ENCODE peak calls at places on chromosomes 5 and 9, in four cellular contexts. One of them, this sample, is unnamed.

GRCh38 chr9:133306242-133307194 is 29.5 kb downstream of the SURF6 start:
- DNase-seq in left ventricle myocardium inferior: no peak
- DNase-seq in activated gamma-delta T cell treated with anti-CD3 and anti-CD28 coated beads, Interleukin-2, amount 50 U/mL, for 16 hours: no peak
- DNase-seq in stimulated activated CD8-positive, alpha-beta memory T cell treated with anti-CD3 and anti-CD28 coated beads, Interleukin-12 subunit alpha, Interleukin-12 subunit beta, amount 100 ng/mL, for 1 hour: no peak
- DNase-seq in this sample: no peak

GRCh38 chr9:113578877-113579269 is 115.3 kb downstream of the RGS3 start:
- DNase-seq in left ventricle myocardium inferior: peak
- DNase-seq in activated gamma-delta T cell treated with anti-CD3 and anti-CD28 coated beads, Interleukin-2, amount 50 U/mL, for 16 hours: peak
- DNase-seq in stimulated activated CD8-positive, alpha-beta memory T cell treated with anti-CD3 and anti-CD28 coated beads, Interleukin-12 subunit alpha, Interleukin-12 subunit beta, amount 100 ng/mL, for 1 hour: peak
- DNase-seq in this sample: no peak

GRCh38 chr9:17531642-17532254 is 47.1 kb upstream of the SH3GL2 start:
- DNase-seq in left ventricle myocardium inferior: no peak
- DNase-seq in activated gamma-delta T cell treated with anti-CD3 and anti-CD28 coated beads, Interleukin-2, amount 50 U/mL, for 16 hours: no peak
- DNase-seq in stimulated activated CD8-positive, alpha-beta memory T cell treated with anti-CD3 and anti-CD28 coated beads, Interleukin-12 subunit alpha, Interleukin-12 subunit beta, amount 100 ng/mL, for 1 hour: no peak
- DNase-seq in this sample: no peak

GRCh38 chr5:150559088-150559487 is 51.2 kb downstream of the NDST1 start:
- DNase-seq in left ventricle myocardium inferior: no peak
- DNase-seq in activated gamma-delta T cell treated with anti-CD3 and anti-CD28 coated beads, Interleukin-2, amount 50 U/mL, for 16 hours: no peak
- DNase-seq in stimulated activated CD8-positive, alpha-beta memory T cell treated with anti-CD3 and anti-CD28 coated beads, Interleukin-12 subunit alpha, Interleukin-12 subunit beta, amount 100 ng/mL, for 1 hour: no peak
- DNase-seq in this sample: no peak

GRCh38 chr9:128595471-128595870 is 43.1 kb downstream of the SPTAN1 start:
- DNase-seq in left ventricle myocardium inferior: no peak
- DNase-seq in activated gamma-delta T cell treated with anti-CD3 and anti-CD28 coated beads, Interleukin-2, amount 50 U/mL, for 16 hours: no peak
- DNase-seq in stimulated activated CD8-positive, alpha-beta memory T cell treated with anti-CD3 and anti-CD28 coated beads, Interleukin-12 subunit alpha, Interleukin-12 subunit beta, amount 100 ng/mL, for 1 hour: no peak
- DNase-seq in this sample: peak

GRCh38 chr5:144139586-144139985 is 30.9 kb downstream of the YIPF5 start:
- DNase-seq in left ventricle myocardium inferior: no peak
- DNase-seq in activated gamma-delta T cell treated with anti-CD3 and anti-CD28 coated beads, Interleukin-2, amount 50 U/mL, for 16 hours: no peak
- DNase-seq in stimulated activated CD8-positive, alpha-beta memory T cell treated with anti-CD3 and anti-CD28 coated beads, Interleukin-12 subunit alpha, Interleukin-12 subunit beta, amount 100 ng/mL, for 1 hour: no peak
- DNase-seq in this sample: no peak

GRCh38 chr5:126096442-126096841 is 326.8 kb upstream of the GRAMD2B start:
- DNase-seq in left ventricle myocardium inferior: no peak
- DNase-seq in activated gamma-delta T cell treated with anti-CD3 and anti-CD28 coated beads, Interleukin-2, amount 50 U/mL, for 16 hours: no peak
- DNase-seq in stimulated activated CD8-positive, alpha-beta memory T cell treated with anti-CD3 and anti-CD28 coated beads, Interleukin-12 subunit alpha, Interleukin-12 subunit beta, amount 100 ng/mL, for 1 hour: no peak
- DNase-seq in this sample: no peak

GRCh38 chr5:81544351-81545001 is 150.5 kb upstream of the ACOT12 start:
- DNase-seq in left ventricle myocardium inferior: no peak
- DNase-seq in activated gamma-delta T cell treated with anti-CD3 and anti-CD28 coated beads, Interleukin-2, amount 50 U/mL, for 16 hours: no peak
- DNase-seq in stimulated activated CD8-positive, alpha-beta memory T cell treated with anti-CD3 and anti-CD28 coated beads, Interleukin-12 subunit alpha, Interleukin-12 subunit beta, amount 100 ng/mL, for 1 hour: no peak
- DNase-seq in this sample: no peak

GRCh38 chr5:72811849-72812248 is 4.6 kb upstream of the TNPO1 start:
- DNase-seq in left ventricle myocardium inferior: no peak
- DNase-seq in activated gamma-delta T cell treated with anti-CD3 and anti-CD28 coated beads, Interleukin-2, amount 50 U/mL, for 16 hours: no peak
- DNase-seq in stimulated activated CD8-positive, alpha-beta memory T cell treated with anti-CD3 and anti-CD28 coated beads, Interleukin-12 subunit alpha, Interleukin-12 subunit beta, amount 100 ng/mL, for 1 hour: no peak
- DNase-seq in this sample: no peak

GRCh38 chr9:119412399-119412798 is 43.2 kb upstream of the BRINP1 start:
- DNase-seq in left ventricle myocardium inferior: no peak
- DNase-seq in activated gamma-delta T cell treated with anti-CD3 and anti-CD28 coated beads, Interleukin-2, amount 50 U/mL, for 16 hours: no peak
- DNase-seq in stimulated activated CD8-positive, alpha-beta memory T cell treated with anti-CD3 and anti-CD28 coated beads, Interleukin-12 subunit alpha, Interleukin-12 subunit beta, amount 100 ng/mL, for 1 hour: no peak
- DNase-seq in this sample: no peak

GRCh38 chr5:150479416-150479815 is 28.5 kb upstream of the NDST1 start:
- DNase-seq in left ventricle myocardium inferior: no peak
- DNase-seq in activated gamma-delta T cell treated with anti-CD3 and anti-CD28 coated beads, Interleukin-2, amount 50 U/mL, for 16 hours: no peak
- DNase-seq in stimulated activated CD8-positive, alpha-beta memory T cell treated with anti-CD3 and anti-CD28 coated beads, Interleukin-12 subunit alpha, Interleukin-12 subunit beta, amount 100 ng/mL, for 1 hour: no peak
- DNase-seq in this sample: no peak

GRCh38 chr5:180070726-180071417 is 687 bp downstream of the RNF130 start:
- DNase-seq in left ventricle myocardium inferior: peak
- DNase-seq in activated gamma-delta T cell treated with anti-CD3 and anti-CD28 coated beads, Interleukin-2, amount 50 U/mL, for 16 hours: no peak
- DNase-seq in stimulated activated CD8-positive, alpha-beta memory T cell treated with anti-CD3 and anti-CD28 coated beads, Interleukin-12 subunit alpha, Interleukin-12 subunit beta, amount 100 ng/mL, for 1 hour: no peak
- DNase-seq in this sample: peak

GRCh38 chr9:90999425-91000397 is 198.1 kb downstream of the SYK start:
- DNase-seq in left ventricle myocardium inferior: no peak
- DNase-seq in activated gamma-delta T cell treated with anti-CD3 and anti-CD28 coated beads, Interleukin-2, amount 50 U/mL, for 16 hours: no peak
- DNase-seq in stimulated activated CD8-positive, alpha-beta memory T cell treated with anti-CD3 and anti-CD28 coated beads, Interleukin-12 subunit alpha, Interleukin-12 subunit beta, amount 100 ng/mL, for 1 hour: no peak
- DNase-seq in this sample: no peak

GRCh38 chr5:112784726-112785125 is 47.0 kb downstream of the APC start:
- DNase-seq in left ventricle myocardium inferior: no peak
- DNase-seq in activated gamma-delta T cell treated with anti-CD3 and anti-CD28 coated beads, Interleukin-2, amount 50 U/mL, for 16 hours: no peak
- DNase-seq in stimulated activated CD8-positive, alpha-beta memory T cell treated with anti-CD3 and anti-CD28 coated beads, Interleukin-12 subunit alpha, Interleukin-12 subunit beta, amount 100 ng/mL, for 1 hour: no peak
- DNase-seq in this sample: no peak

GRCh38 chr9:135590486-135591079 is 29.0 kb downstream of the PAEP start:
- DNase-seq in left ventricle myocardium inferior: no peak
- DNase-seq in activated gamma-delta T cell treated with anti-CD3 and anti-CD28 coated beads, Interleukin-2, amount 50 U/mL, for 16 hours: no peak
- DNase-seq in stimulated activated CD8-positive, alpha-beta memory T cell treated with anti-CD3 and anti-CD28 coated beads, Interleukin-12 subunit alpha, Interleukin-12 subunit beta, amount 100 ng/mL, for 1 hour: no peak
- DNase-seq in this sample: no peak

GRCh38 chr5:176535101-176535654 is 2.0 kb downstream of the RNF44 start:
- DNase-seq in left ventricle myocardium inferior: no peak
- DNase-seq in activated gamma-delta T cell treated with anti-CD3 and anti-CD28 coated beads, Interleukin-2, amount 50 U/mL, for 16 hours: no peak
- DNase-seq in stimulated activated CD8-positive, alpha-beta memory T cell treated with anti-CD3 and anti-CD28 coated beads, Interleukin-12 subunit alpha, Interleukin-12 subunit beta, amount 100 ng/mL, for 1 hour: no peak
- DNase-seq in this sample: no peak

GRCh38 chr5:136014049-136014516 is 14.7 kb upstream of the TGFBI start:
- DNase-seq in left ventricle myocardium inferior: no peak
- DNase-seq in activated gamma-delta T cell treated with anti-CD3 and anti-CD28 coated beads, Interleukin-2, amount 50 U/mL, for 16 hours: no peak
- DNase-seq in stimulated activated CD8-positive, alpha-beta memory T cell treated with anti-CD3 and anti-CD28 coated beads, Interleukin-12 subunit alpha, Interleukin-12 subunit beta, amount 100 ng/mL, for 1 hour: no peak
- DNase-seq in this sample: no peak

GRCh38 chr9:88829276-88829675 is 162.0 kb upstream of the S1PR3 start:
- DNase-seq in left ventricle myocardium inferior: no peak
- DNase-seq in activated gamma-delta T cell treated with anti-CD3 and anti-CD28 coated beads, Interleukin-2, amount 50 U/mL, for 16 hours: no peak
- DNase-seq in stimulated activated CD8-positive, alpha-beta memory T cell treated with anti-CD3 and anti-CD28 coated beads, Interleukin-12 subunit alpha, Interleukin-12 subunit beta, amount 100 ng/mL, for 1 hour: no peak
- DNase-seq in this sample: no peak

GRCh38 chr5:10077721-10078551 is 171.8 kb downstream of the ATPSCKMT start:
- DNase-seq in left ventricle myocardium inferior: no peak
- DNase-seq in activated gamma-delta T cell treated with anti-CD3 and anti-CD28 coated beads, Interleukin-2, amount 50 U/mL, for 16 hours: no peak
- DNase-seq in stimulated activated CD8-positive, alpha-beta memory T cell treated with anti-CD3 and anti-CD28 coated beads, Interleukin-12 subunit alpha, Interleukin-12 subunit beta, amount 100 ng/mL, for 1 hour: no peak
- DNase-seq in this sample: no peak

GRCh38 chr5:179223961-179224360 is 121.3 kb downstream of the ADAMTS2 start:
- DNase-seq in left ventricle myocardium inferior: no peak
- DNase-seq in activated gamma-delta T cell treated with anti-CD3 and anti-CD28 coated beads, Interleukin-2, amount 50 U/mL, for 16 hours: no peak
- DNase-seq in stimulated activated CD8-positive, alpha-beta memory T cell treated with anti-CD3 and anti-CD28 coated beads, Interleukin-12 subunit alpha, Interleukin-12 subunit beta, amount 100 ng/mL, for 1 hour: no peak
- DNase-seq in this sample: no peak

GRCh38 chr5:158701406-158702177 is 398.1 kb downstream of the EBF1 start:
- DNase-seq in left ventricle myocardium inferior: no peak
- DNase-seq in activated gamma-delta T cell treated with anti-CD3 and anti-CD28 coated beads, Interleukin-2, amount 50 U/mL, for 16 hours: no peak
- DNase-seq in stimulated activated CD8-positive, alpha-beta memory T cell treated with anti-CD3 and anti-CD28 coated beads, Interleukin-12 subunit alpha, Interleukin-12 subunit beta, amount 100 ng/mL, for 1 hour: no peak
- DNase-seq in this sample: no peak

GRCh38 chr5:167634432-167634831 is 657.0 kb upstream of the WWC1 start:
- DNase-seq in left ventricle myocardium inferior: no peak
- DNase-seq in activated gamma-delta T cell treated with anti-CD3 and anti-CD28 coated beads, Interleukin-2, amount 50 U/mL, for 16 hours: no peak
- DNase-seq in stimulated activated CD8-positive, alpha-beta memory T cell treated with anti-CD3 and anti-CD28 coated beads, Interleukin-12 subunit alpha, Interleukin-12 subunit beta, amount 100 ng/mL, for 1 hour: no peak
- DNase-seq in this sample: no peak

GRCh38 chr5:135456238-135457099 is 4.3 kb upstream of the TIFAB start:
- DNase-seq in left ventricle myocardium inferior: no peak
- DNase-seq in activated gamma-delta T cell treated with anti-CD3 and anti-CD28 coated beads, Interleukin-2, amount 50 U/mL, for 16 hours: no peak
- DNase-seq in stimulated activated CD8-positive, alpha-beta memory T cell treated with anti-CD3 and anti-CD28 coated beads, Interleukin-12 subunit alpha, Interleukin-12 subunit beta, amount 100 ng/mL, for 1 hour: no peak
- DNase-seq in this sample: peak

GRCh38 chr9:120712539-120713031 is 1.7 kb downstream of the MEGF9 start:
- DNase-seq in left ventricle myocardium inferior: no peak
- DNase-seq in activated gamma-delta T cell treated with anti-CD3 and anti-CD28 coated beads, Interleukin-2, amount 50 U/mL, for 16 hours: no peak
- DNase-seq in stimulated activated CD8-positive, alpha-beta memory T cell treated with anti-CD3 and anti-CD28 coated beads, Interleukin-12 subunit alpha, Interleukin-12 subunit beta, amount 100 ng/mL, for 1 hour: no peak
- DNase-seq in this sample: no peak

This sample was measured in HL-60.